ENCODE peak calls at places on chromosomes 5 and 9, in six cellular contexts. L is right lobe of liver, P is fibroblast of lung, D is aorta, T is IMR-90, A is neural progenitor cell. R is an unnamed sample.

GRCh38 chr9:80117031-80117430 is 545.3 kb downstream of the TLE4 start:
- DNase-seq in L (no peak), P (no peak), D (no peak), T (no peak), A (no peak), R (no peak)

GRCh38 chr5:96112123-96112670 is 150.5 kb upstream of the ELL2 start:
- DNase-seq in L (no peak), P (no peak), D (no peak), T (no peak), A (no peak), R (no peak)

GRCh38 chr9:125987420-125987819 is 240.2 kb downstream of the PBX3 start:
- DNase-seq in L (peak; percentile 31), P (no peak), D (no peak), T (no peak), A (no peak), R (no peak)

GRCh38 chr9:113963017-113963620 is 87.0 kb downstream of the ZNF618 start:
- DNase-seq in L (no peak), P (peak; percentile 34), D (peak; percentile 68), T (peak; percentile 49), A (peak; percentile 76), R (no peak)

GRCh38 chr5:178524093-178524882 is 65.9 kb downstream of the COL23A1 start:
- DNase-seq in L (peak; percentile 20), P (no peak), D (no peak), T (no peak), A (no peak), R (no peak)

GRCh38 chr9:124551472-124552339 is 44.5 kb upstream of the NR5A1 start:
- DNase-seq in L (no peak), P (peak; percentile 81), D (no peak), T (peak; percentile 73), A (peak; percentile 79), R (peak; percentile 75)

GRCh38 chr5:73591102-73591695 is 25.7 kb downstream of the UTP15 start:
- DNase-seq in L (no peak), P (peak; percentile 77), D (no peak), T (peak; percentile 90), A (peak; percentile 73), R (peak; percentile 66)

GRCh38 chr5:135468086-135468485 is 15.9 kb upstream of the TIFAB start:
- DNase-seq in L (peak; percentile 41), P (no peak), D (peak; percentile 32), T (no peak), A (no peak), R (no peak)

GRCh38 chr5:153959134-153959957 is 79.4 kb downstream of the FAM114A2 start:
- DNase-seq in L (no peak), P (peak; percentile 76), D (no peak), T (peak; percentile 45), A (peak; percentile 84), R (no peak)

GRCh38 chr9:123724211-123724831 is 205.6 kb downstream of the DENND1A start:
- DNase-seq in L (no peak), P (peak; percentile 44), D (no peak), T (peak; percentile 57), A (no peak), R (no peak)

GRCh38 chr5:37723147-37723961 is 116.5 kb downstream of the GDNF start:
- DNase-seq in L (no peak), P (peak; percentile 71), D (no peak), T (no peak), A (peak; percentile 59), R (no peak)

GRCh38 chr9:86009133-86009532 is 68.2 kb downstream of the NAA35 start:
- DNase-seq in L (no peak), P (no peak), D (no peak), T (no peak), A (no peak), R (no peak)

GRCh38 chr5:107772418-107773310 is 101.9 kb upstream of the EFNA5 start:
- DNase-seq in L (no peak), P (no peak), D (no peak), T (no peak), A (peak; percentile 17), R (peak; percentile 18)

GRCh38 chr5:165334186-165334585 is 1828.8 kb downstream of the MAT2B start:
- DNase-seq in L (no peak), P (peak; percentile 84), D (no peak), T (peak; percentile 41), A (no peak), R (peak; percentile 82)

GRCh38 chr5:133434336-133434735 is 178.0 kb downstream of the FSTL4 start:
- DNase-seq in L (no peak), P (no peak), D (no peak), T (no peak), A (no peak), R (no peak)

GRCh38 chr9:121358747-121359146 is 11.3 kb downstream of the STOM start:
- DNase-seq in L (no peak), P (no peak), D (no peak), T (no peak), A (no peak), R (no peak)

GRCh38 chr9:124231095-124231743 is 26.5 kb upstream of the NEK6 start:
- DNase-seq in L (no peak), P (no peak), D (no peak), T (no peak), A (no peak), R (no peak)

GRCh38 chr5:73149540-73149939 is 23.5 kb upstream of the TMEM174 start:
- DNase-seq in L (no peak), P (no peak), D (no peak), T (no peak), A (no peak), R (no peak)

GRCh38 chr9:113609562-113610318 is 146.2 kb downstream of the RGS3 start:
- DNase-seq in L (peak; percentile 98), P (peak; percentile 62), D (peak; percentile 92), T (peak; percentile 60), A (peak; percentile 58), R (no peak)

GRCh38 chr5:129670944-129671343 is 77.0 kb upstream of the MINAR2 start:
- DNase-seq in L (no peak), P (peak; percentile 76), D (no peak), T (peak; percentile 70), A (no peak), R (peak; percentile 42)

GRCh38 chr9:93869863-93870262 is 85.3 kb downstream of the BARX1 start:
- DNase-seq in L (no peak), P (no peak), D (no peak), T (no peak), A (no peak), R (no peak)

GRCh38 chr5:52497133-52497693 is 290.5 kb upstream of the ITGA1 start:
- DNase-seq in L (no peak), P (no peak), D (no peak), T (no peak), A (no peak), R (no peak)

DNA sequence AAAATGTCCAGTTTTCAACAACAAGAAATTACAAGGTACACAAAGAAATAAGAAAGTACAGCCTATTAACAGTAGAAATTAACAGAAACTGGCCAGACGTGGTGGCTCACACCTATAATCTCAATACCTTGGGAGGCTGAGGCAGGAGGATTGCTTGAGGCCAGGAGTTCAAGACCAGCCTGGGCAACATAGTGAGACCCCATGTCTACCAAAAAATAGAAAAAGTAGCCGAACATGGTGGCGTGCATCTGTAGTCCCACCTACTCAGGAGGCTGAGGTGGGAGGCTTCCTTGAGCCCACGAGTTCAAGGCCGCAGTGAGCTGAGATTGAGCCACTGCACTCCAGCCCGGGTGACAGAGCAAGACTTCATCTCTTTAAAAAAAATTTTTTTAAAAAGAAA is 41.5 kb upstream of the FSD1L start:
- DNase-seq in L (no peak), P (no peak), D (no peak), T (no peak), A (no peak), R (no peak)
- H3K4me1 ChIP-seq in L (no peaks in the 10 kb centered on the region), P (no peaks in the 10 kb centered on the region), D (no peaks in the 10 kb centered on the region), T (peaks cover 2% of the 10 kb centered on the region), A (peaks cover 25% of the 10 kb centered on the region), R (no peaks in the 10 kb centered on the region)

GRCh38 chr9:136292591-136293448 is 11.1 kb downstream of the CCDC187 start:
- DNase-seq in L (no peak), P (no peak), D (no peak), T (no peak), A (no peak), R (no peak)

GRCh38 chr9:136293476-136294077 is 10.3 kb downstream of the CCDC187 start:
- DNase-seq in L (no peak), P (no peak), D (no peak), T (no peak), A (no peak), R (no peak)

GRCh38 chr9:136291306-136292025 is 12.4 kb downstream of the CCDC187 start:
- DNase-seq in L (no peak), P (no peak), D (no peak), T (no peak), A (no peak), R (no peak)

GRCh38 chr9:136290508-136291000 is 13.3 kb downstream of the CCDC187 start:
- DNase-seq in L (no peak), P (no peak), D (no peak), T (no peak), A (no peak), R (no peak)

GRCh38 chr9:136292026-136292538 is 11.8 kb downstream of the CCDC187 start:
- DNase-seq in L (no peak), P (no peak), D (no peak), T (no peak), A (no peak), R (no peak)
- H3K27me3 ChIP-seq in L (no peaks in the 10 kb centered on the region), P (peaks cover 7% of the 10 kb centered on the region), D (no peaks in the 10 kb centered on the region), T (peaks cover 45% of the 10 kb centered on the region), A (no peaks in the 10 kb centered on the region), R (peaks cover 23% of the 10 kb centered on the region)

DNA sequence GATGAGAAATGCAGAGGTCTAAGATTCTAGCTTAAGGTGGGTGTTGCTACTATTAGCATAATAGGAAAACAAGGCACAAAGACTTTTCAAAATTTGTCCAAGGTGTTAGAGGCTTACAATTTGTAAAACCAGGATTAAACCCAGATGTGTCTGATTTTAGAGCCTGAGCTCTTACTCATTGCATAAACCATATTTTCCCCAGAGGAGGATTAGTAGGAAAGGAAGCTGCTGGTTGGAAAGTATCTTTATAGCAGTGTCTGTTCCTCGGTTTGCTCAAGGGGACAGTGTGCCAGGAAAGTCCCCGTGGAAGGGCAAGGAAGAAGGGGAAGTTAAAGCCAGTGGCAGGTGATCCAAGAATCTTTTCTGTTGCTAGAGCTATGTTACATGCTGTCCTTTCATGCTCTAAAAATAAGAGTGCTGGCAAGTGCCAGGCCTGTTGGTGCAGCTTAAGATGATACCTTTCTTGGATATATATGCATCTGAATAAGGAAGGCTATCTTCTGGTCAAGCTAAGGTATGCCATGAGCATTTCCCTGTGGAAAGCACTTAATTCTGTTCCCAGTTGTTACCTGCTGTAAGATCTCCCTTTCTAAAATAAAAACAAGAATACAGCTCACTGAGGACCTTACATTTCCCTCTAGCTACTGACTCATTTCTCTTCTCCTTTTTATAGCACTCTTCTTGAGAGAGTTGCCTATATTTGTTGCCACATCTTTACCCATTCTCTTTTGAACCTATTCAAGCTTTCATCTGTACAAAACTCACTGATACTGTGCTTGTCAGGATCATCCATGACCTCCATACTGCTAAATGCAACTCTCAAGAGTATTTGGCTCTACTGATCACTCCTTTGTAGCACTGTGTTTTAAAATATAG is 8.0 kb downstream of the PDCD1LG2 start:
- DNase-seq in L (no peak), P (no peak), D (no peak), T (no peak), A (no peak), R (no peak)
- H3K27ac ChIP-seq in L (no peak overlapping the region), P (no peak overlapping the region), D (no peak overlapping the region), T (no peak overlapping the region), A (no peak overlapping the region), R (no peak overlapping the region)

DNA sequence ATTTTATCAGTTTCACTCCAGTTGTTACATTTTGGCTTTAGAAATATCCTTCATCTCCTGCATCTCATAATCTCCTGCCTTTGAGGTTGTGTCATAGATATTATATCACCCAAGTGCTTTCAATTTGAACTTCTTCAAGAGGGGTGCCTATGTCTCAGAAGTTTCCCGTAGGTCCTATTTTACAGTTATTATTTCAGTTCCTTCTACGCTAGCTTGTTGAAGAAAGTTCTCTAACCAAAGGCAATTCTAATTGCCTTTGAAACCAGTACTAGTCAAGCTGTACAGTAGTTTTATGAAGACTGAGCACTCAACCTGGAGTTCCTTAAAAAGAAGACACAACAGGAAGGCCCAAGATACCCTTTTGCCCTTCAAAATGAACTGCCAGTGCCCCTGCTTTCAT is 116.4 kb downstream of the ZCCHC7 start:
- DNase-seq in L (no peak), P (no peak), D (no peak), T (no peak), A (no peak), R (no peak)
- H3K4me1 ChIP-seq in L (no peaks in the 10 kb centered on the region), P (peaks cover 4% of the 10 kb centered on the region), D (no peaks in the 10 kb centered on the region), T (peaks cover 2% of the 10 kb centered on the region), A (peaks cover 13% of the 10 kb centered on the region), R (no peaks in the 10 kb centered on the region)

R was measured in foreskin keratinocyte.